ENCODE peak calls at places on chromosome 4, in ten cellular contexts. One of them, this sample, is unnamed.

GRCh38 chr4:16505726-16506125 is 279.5 kb upstream of the TAPT1 start:
- DNase-seq in body of pancreas: no peak
- DNase-seq in suprapubic skin: no peak
- DNase-seq in lower leg skin: no peak
- DNase-seq in stomach: no peak
- DNase-seq in IMR-90: peak
- DNase-seq in spleen: no peak
- DNase-seq in HCT116: no peak
- DNase-seq in thyroid gland: no peak
- DNase-seq in A549: no peak
- DNase-seq in this sample: no peak

GRCh38 chr4:61336911-61337310 is 136.8 kb downstream of the ADGRL3 start:
- DNase-seq in body of pancreas: no peak
- DNase-seq in suprapubic skin: no peak
- DNase-seq in lower leg skin: no peak
- DNase-seq in stomach: no peak
- DNase-seq in IMR-90: no peak
- DNase-seq in spleen: no peak
- DNase-seq in HCT116: no peak
- DNase-seq in thyroid gland: no peak
- DNase-seq in A549: no peak
- DNase-seq in this sample: no peak

GRCh38 chr4:15963568-15963967 is 593 bp upstream of the FGFBP2 start:
- DNase-seq in body of pancreas: no peak
- DNase-seq in suprapubic skin: no peak
- DNase-seq in lower leg skin: no peak
- DNase-seq in stomach: no peak
- DNase-seq in IMR-90: no peak
- DNase-seq in spleen: peak
- DNase-seq in HCT116: no peak
- DNase-seq in thyroid gland: no peak
- DNase-seq in A549: no peak
- DNase-seq in this sample: no peak

GRCh38 chr4:155999743-156000142 is 46.1 kb upstream of the CTSO start:
- DNase-seq in body of pancreas: no peak
- DNase-seq in suprapubic skin: no peak
- DNase-seq in lower leg skin: no peak
- DNase-seq in stomach: no peak
- DNase-seq in IMR-90: no peak
- DNase-seq in spleen: no peak
- DNase-seq in HCT116: peak
- DNase-seq in thyroid gland: no peak
- DNase-seq in A549: no peak
- DNase-seq in this sample: no peak

GRCh38 chr4:59127748-59128147 is 2017.6 kb upstream of the IGFBP7 start:
- DNase-seq in body of pancreas: no peak
- DNase-seq in suprapubic skin: no peak
- DNase-seq in lower leg skin: no peak
- DNase-seq in stomach: no peak
- DNase-seq in IMR-90: no peak
- DNase-seq in spleen: no peak
- DNase-seq in HCT116: no peak
- DNase-seq in thyroid gland: no peak
- DNase-seq in A549: no peak
- DNase-seq in this sample: no peak

GRCh38 chr4:4912155-4912554 is 52.7 kb downstream of the MSX1 start:
- DNase-seq in body of pancreas: no peak
- DNase-seq in suprapubic skin: no peak
- DNase-seq in lower leg skin: peak
- DNase-seq in stomach: no peak
- DNase-seq in IMR-90: no peak
- DNase-seq in spleen: no peak
- DNase-seq in HCT116: no peak
- DNase-seq in thyroid gland: no peak
- DNase-seq in A549: no peak
- DNase-seq in this sample: no peak

GRCh38 chr4:77347341-77347740 is 190.3 kb downstream of the CCNG2 start:
- DNase-seq in body of pancreas: peak
- DNase-seq in suprapubic skin: no peak
- DNase-seq in lower leg skin: no peak
- DNase-seq in stomach: peak
- DNase-seq in IMR-90: no peak
- DNase-seq in spleen: no peak
- DNase-seq in HCT116: no peak
- DNase-seq in thyroid gland: no peak
- DNase-seq in A549: peak
- DNase-seq in this sample: no peak

GRCh38 chr4:122309988-122310626 is 68.7 kb upstream of the ADAD1 start:
- DNase-seq in body of pancreas: no peak
- DNase-seq in suprapubic skin: no peak
- DNase-seq in lower leg skin: no peak
- DNase-seq in stomach: no peak
- DNase-seq in IMR-90: peak
- DNase-seq in spleen: no peak
- DNase-seq in HCT116: no peak
- DNase-seq in thyroid gland: no peak
- DNase-seq in A549: no peak
- DNase-seq in this sample: no peak

GRCh38 chr4:157389751-157390150 is 169.2 kb downstream of the GRIA2 start:
- DNase-seq in body of pancreas: no peak
- DNase-seq in suprapubic skin: no peak
- DNase-seq in lower leg skin: no peak
- DNase-seq in stomach: no peak
- DNase-seq in IMR-90: no peak
- DNase-seq in spleen: no peak
- DNase-seq in HCT116: no peak
- DNase-seq in thyroid gland: no peak
- DNase-seq in A549: no peak
- DNase-seq in this sample: no peak

GRCh38 chr4:120052840-120053239 is 13.8 kb downstream of the MAD2L1 start:
- DNase-seq in body of pancreas: peak
- DNase-seq in suprapubic skin: no peak
- DNase-seq in lower leg skin: no peak
- DNase-seq in stomach: no peak
- DNase-seq in IMR-90: peak
- DNase-seq in spleen: no peak
- DNase-seq in HCT116: no peak
- DNase-seq in thyroid gland: no peak
- DNase-seq in A549: peak
- DNase-seq in this sample: peak

GRCh38 chr4:4672397-4672796 is 130.5 kb upstream of the STX18 start:
- DNase-seq in body of pancreas: no peak
- DNase-seq in suprapubic skin: no peak
- DNase-seq in lower leg skin: no peak
- DNase-seq in stomach: no peak
- DNase-seq in IMR-90: no peak
- DNase-seq in spleen: no peak
- DNase-seq in HCT116: no peak
- DNase-seq in thyroid gland: no peak
- DNase-seq in A549: no peak
- DNase-seq in this sample: no peak

GRCh38 chr4:65943076-65943475 is 272.8 kb upstream of the EPHA5 start:
- DNase-seq in body of pancreas: no peak
- DNase-seq in suprapubic skin: no peak
- DNase-seq in lower leg skin: no peak
- DNase-seq in stomach: no peak
- DNase-seq in IMR-90: no peak
- DNase-seq in spleen: no peak
- DNase-seq in HCT116: no peak
- DNase-seq in thyroid gland: no peak
- DNase-seq in A549: peak
- DNase-seq in this sample: peak

GRCh38 chr4:128241425-128241913 is 46.1 kb downstream of the PGRMC2 start:
- DNase-seq in body of pancreas: no peak
- DNase-seq in suprapubic skin: no peak
- DNase-seq in lower leg skin: no peak
- DNase-seq in stomach: no peak
- DNase-seq in IMR-90: peak
- DNase-seq in spleen: no peak
- DNase-seq in HCT116: no peak
- DNase-seq in thyroid gland: no peak
- DNase-seq in A549: peak
- DNase-seq in this sample: peak

GRCh38 chr4:152850377-152850776 is 70.6 kb downstream of the ARFIP1 start:
- DNase-seq in body of pancreas: peak
- DNase-seq in suprapubic skin: no peak
- DNase-seq in lower leg skin: no peak
- DNase-seq in stomach: no peak
- DNase-seq in IMR-90: peak
- DNase-seq in spleen: no peak
- DNase-seq in HCT116: no peak
- DNase-seq in thyroid gland: peak
- DNase-seq in A549: no peak
- DNase-seq in this sample: no peak

GRCh38 chr4:89110986-89111832 is at the start of gene TIGD2:
- DNase-seq in body of pancreas: peak
- DNase-seq in suprapubic skin: peak
- DNase-seq in lower leg skin: peak
- DNase-seq in stomach: peak
- DNase-seq in IMR-90: peak
- DNase-seq in spleen: peak
- DNase-seq in HCT116: peak
- DNase-seq in thyroid gland: peak
- DNase-seq in A549: peak
- DNase-seq in this sample: peak
- TF ChIP-seq POLR2A in body of pancreas: peak
- TF ChIP-seq POLR2A in suprapubic skin: peak
- TF ChIP-seq POLR2A in lower leg skin: no peak
- TF ChIP-seq POLR2A in stomach: no peak
- TF ChIP-seq POLR2A in IMR-90: no peak
- TF ChIP-seq POLR2A in spleen: peak
- TF ChIP-seq POLR2A in HCT116: peak
- TF ChIP-seq POLR2A in thyroid gland: peak
- TF ChIP-seq POLR2A in A549: peak
- TF ChIP-seq POLR2A in this sample: peak

GRCh38 chr4:67437974-67438713 is 107.2 kb downstream of the CENPC start:
- DNase-seq in body of pancreas: no peak
- DNase-seq in suprapubic skin: no peak
- DNase-seq in lower leg skin: no peak
- DNase-seq in stomach: no peak
- DNase-seq in IMR-90: peak
- DNase-seq in spleen: no peak
- DNase-seq in HCT116: no peak
- DNase-seq in thyroid gland: no peak
- DNase-seq in A549: no peak
- DNase-seq in this sample: no peak
- TF ChIP-seq POLR2A in body of pancreas: no peak
- TF ChIP-seq POLR2A in suprapubic skin: no peak
- TF ChIP-seq POLR2A in lower leg skin: no peak
- TF ChIP-seq POLR2A in stomach: no peak
- TF ChIP-seq POLR2A in IMR-90: no peak
- TF ChIP-seq POLR2A in spleen: no peak
- TF ChIP-seq POLR2A in HCT116: no peak
- TF ChIP-seq POLR2A in thyroid gland: no peak
- TF ChIP-seq POLR2A in A549: no peak
- TF ChIP-seq POLR2A in this sample: no peak

GRCh38 chr4:1693131-1693896 is 9.2 kb upstream of the FAM53A start:
- DNase-seq in body of pancreas: peak
- DNase-seq in suprapubic skin: no peak
- DNase-seq in lower leg skin: no peak
- DNase-seq in stomach: peak
- DNase-seq in IMR-90: peak
- DNase-seq in spleen: peak
- DNase-seq in HCT116: peak
- DNase-seq in thyroid gland: peak
- DNase-seq in A549: peak
- DNase-seq in this sample: peak
- TF ChIP-seq POLR2A in body of pancreas: no peak
- TF ChIP-seq POLR2A in suprapubic skin: no peak
- TF ChIP-seq POLR2A in lower leg skin: no peak
- TF ChIP-seq POLR2A in stomach: no peak
- TF ChIP-seq POLR2A in IMR-90: no peak
- TF ChIP-seq POLR2A in spleen: no peak
- TF ChIP-seq POLR2A in HCT116: no peak
- TF ChIP-seq POLR2A in thyroid gland: no peak
- TF ChIP-seq POLR2A in A549: no peak
- TF ChIP-seq POLR2A in this sample: no peak

GRCh38 chr4:36237366-36238353 is 6.7 kb downstream of the ARAP2 start:
- DNase-seq in body of pancreas: no peak
- DNase-seq in suprapubic skin: no peak
- DNase-seq in lower leg skin: no peak
- DNase-seq in stomach: no peak
- DNase-seq in IMR-90: no peak
- DNase-seq in spleen: no peak
- DNase-seq in HCT116: no peak
- DNase-seq in thyroid gland: no peak
- DNase-seq in A549: no peak
- DNase-seq in this sample: no peak
- TF ChIP-seq POLR2A in body of pancreas: no peak
- TF ChIP-seq POLR2A in suprapubic skin: no peak
- TF ChIP-seq POLR2A in lower leg skin: no peak
- TF ChIP-seq POLR2A in stomach: no peak
- TF ChIP-seq POLR2A in IMR-90: no peak
- TF ChIP-seq POLR2A in spleen: no peak
- TF ChIP-seq POLR2A in HCT116: no peak
- TF ChIP-seq POLR2A in thyroid gland: no peak
- TF ChIP-seq POLR2A in A549: no peak
- TF ChIP-seq POLR2A in this sample: no peak

GRCh38 chr4:6955261-6955911 is 45.8 kb downstream of the TBC1D14 start:
- DNase-seq in body of pancreas: no peak
- DNase-seq in suprapubic skin: peak
- DNase-seq in lower leg skin: peak
- DNase-seq in stomach: peak
- DNase-seq in IMR-90: no peak
- DNase-seq in spleen: peak
- DNase-seq in HCT116: no peak
- DNase-seq in thyroid gland: peak
- DNase-seq in A549: no peak
- DNase-seq in this sample: no peak

GRCh38 chr4:6951880-6952381 is 42.3 kb downstream of the TBC1D14 start:
- DNase-seq in body of pancreas: no peak
- DNase-seq in suprapubic skin: peak
- DNase-seq in lower leg skin: no peak
- DNase-seq in stomach: no peak
- DNase-seq in IMR-90: no peak
- DNase-seq in spleen: peak
- DNase-seq in HCT116: no peak
- DNase-seq in thyroid gland: no peak
- DNase-seq in A549: no peak
- DNase-seq in this sample: no peak

GRCh38 chr4:6956087-6956433 is 46.4 kb downstream of the TBC1D14 start:
- DNase-seq in body of pancreas: no peak
- DNase-seq in suprapubic skin: peak
- DNase-seq in lower leg skin: peak
- DNase-seq in stomach: peak
- DNase-seq in IMR-90: no peak
- DNase-seq in spleen: no peak
- DNase-seq in HCT116: no peak
- DNase-seq in thyroid gland: no peak
- DNase-seq in A549: no peak
- DNase-seq in this sample: no peak

GRCh38 chr4:6956434-6957147 is 47.0 kb downstream of the TBC1D14 start:
- DNase-seq in body of pancreas: no peak
- DNase-seq in suprapubic skin: peak
- DNase-seq in lower leg skin: peak
- DNase-seq in stomach: peak
- DNase-seq in IMR-90: no peak
- DNase-seq in spleen: peak
- DNase-seq in HCT116: no peak
- DNase-seq in thyroid gland: no peak
- DNase-seq in A549: no peak
- DNase-seq in this sample: no peak

GRCh38 chr4:6953751-6954380 is 44.2 kb downstream of the TBC1D14 start:
- DNase-seq in body of pancreas: peak
- DNase-seq in suprapubic skin: peak
- DNase-seq in lower leg skin: peak
- DNase-seq in stomach: peak
- DNase-seq in IMR-90: peak
- DNase-seq in spleen: peak
- DNase-seq in HCT116: peak
- DNase-seq in thyroid gland: peak
- DNase-seq in A549: no peak
- DNase-seq in this sample: peak
- TF ChIP-seq POLR2A in body of pancreas: no peak
- TF ChIP-seq POLR2A in suprapubic skin: no peak
- TF ChIP-seq POLR2A in lower leg skin: no peak
- TF ChIP-seq POLR2A in stomach: no peak
- TF ChIP-seq POLR2A in IMR-90: no peak
- TF ChIP-seq POLR2A in spleen: no peak
- TF ChIP-seq POLR2A in HCT116: no peak
- TF ChIP-seq POLR2A in thyroid gland: no peak
- TF ChIP-seq POLR2A in A549: no peak
- TF ChIP-seq POLR2A in this sample: no peak

This sample was measured in H54.